ENCODE peak calls at places on chromosomes 2 and 18, in six cellular contexts. T is upper lobe of left lung, R is GM23338, I is endothelial cell of umbilical vein, Q is HL-60, S is K562. B is an unnamed sample.

GRCh38 chr18:4384932-4385331 is 70.2 kb downstream of the DLGAP1 start:
- DNase-seq in R (no peak), S (no peak), I (no peak), T (no peak), Q (no peak), B (no peak)

GRCh38 chr2:152762202-152762601 is 43.8 kb downstream of the ARL6IP6 start:
- DNase-seq in S (no peak), T (no peak), R (no peak), Q (no peak), I (no peak), B (no peak)

GRCh38 chr2:32357545-32358482 is 991 bp downstream of the BIRC6 start:
- DNase-seq in T (peak), Q (peak), S (peak), I (peak), R (peak), B (peak)

GRCh38 chr2:113069676-113070605 is 2.2 kb downstream of the IL1F10 start:
- DNase-seq in T (no peak), S (no peak), I (no peak), Q (no peak), R (no peak), B (no peak)

GRCh38 chr18:79365701-79366100 is 30.0 kb upstream of the NFATC1 start:
- DNase-seq in T (no peak), R (no peak), Q (no peak), I (no peak), S (no peak), B (no peak)

GRCh38 chr2:15278296-15278695 is 282.8 kb downstream of the NBAS start:
- DNase-seq in S (no peak), Q (no peak), R (no peak), I (no peak), T (no peak), B (no peak)

GRCh38 chr2:598043-598802 is 79.0 kb downstream of the TMEM18 start:
- DNase-seq in S (no peak), Q (no peak), T (no peak), R (no peak), I (no peak), B (no peak)

GRCh38 chr2:130365075-130365474 is 9.2 kb downstream of the PTPN18 start:
- DNase-seq in R (no peak), Q (no peak), T (no peak), I (no peak), S (no peak), B (no peak)

GRCh38 chr2:202016579-202017227 is 17.0 kb upstream of the FZD7 start:
- DNase-seq in T (no peak), Q (no peak), S (no peak), R (no peak), I (no peak), B (no peak)

GRCh38 chr2:164737612-164738081 is 104.0 kb downstream of the COBLL1 start:
- DNase-seq in Q (peak), I (peak), S (peak), R (peak), T (no peak), B (peak)

GRCh38 chr2:238162516-238163441 is 4.0 kb downstream of the ERFE start:
- DNase-seq in I (no peak), R (no peak), S (no peak), T (peak), Q (no peak), B (peak)

GRCh38 chr2:22787745-22788144 is 597.2 kb upstream of the KLHL29 start:
- DNase-seq in Q (no peak), S (no peak), I (no peak), R (no peak), T (no peak), B (no peak)

GRCh38 chr2:69977208-69977607 is 15.8 kb upstream of the ASPRV1 start:
- DNase-seq in S (peak), T (no peak), Q (peak), I (no peak), R (no peak), B (no peak)

GRCh38 chr2:42854207-42854818 is 61.9 kb upstream of the HAAO start:
- DNase-seq in R (no peak), I (no peak), S (no peak), T (peak), Q (no peak), B (no peak)

GRCh38 chr2:88692187-88692586 is 714 bp downstream of the RPIA start:
- DNase-seq in Q (peak), T (peak), S (peak), R (peak), I (no peak), B (peak)

GRCh38 chr18:73975266-73975665 is 172.4 kb downstream of the FBXO15 start:
- DNase-seq in T (no peak), S (no peak), Q (peak), I (no peak), R (no peak), B (no peak)

GRCh38 chr2:172208881-172209325 is 106.2 kb upstream of the DLX2 start:
- DNase-seq in S (no peak), Q (peak), T (no peak), R (no peak), I (peak), B (no peak)

GRCh38 chr2:15839461-15840124 is 100.8 kb upstream of the MYCN start:
- DNase-seq in Q (no peak), S (no peak), T (no peak), R (no peak), I (no peak), B (peak)

GRCh38 chr2:237365671-237366070 is 48.3 kb downstream of the COL6A3 start:
- DNase-seq in R (no peak), S (no peak), Q (no peak), T (peak), I (no peak), B (no peak)

GRCh38 chr2:152335016-152335850 is at the start of gene FMNL2:
- DNase-seq in R (peak), T (peak), I (peak), S (peak), Q (peak), B (peak)

GRCh38 chr18:24126155-24126947 is 12.5 kb upstream of the CABYR start:
- DNase-seq in I (no peak), R (no peak), T (no peak), Q (no peak), S (no peak), B (no peak)

GRCh38 chr2:240584486-240585031 is 2.0 kb upstream of the CAPN10 start:
- DNase-seq in T (no peak), Q (peak), S (peak), I (no peak), R (peak), B (no peak)

GRCh38 chr2:134518101-134518500 is 200.7 kb downstream of the TMEM163 start:
- DNase-seq in I (no peak), S (no peak), R (no peak), T (no peak), Q (no peak), B (no peak)

GRCh38 chr2:55180374-55180773 is 51.7 kb downstream of the CLHC1 start:
- DNase-seq in T (no peak), R (no peak), Q (no peak), S (no peak), I (no peak), B (no peak)

GRCh38 chr2:55159037-55159651 is 72.9 kb downstream of the CLHC1 start:
- DNase-seq in I (peak), S (peak), T (no peak), R (no peak), Q (peak), B (no peak)

GRCh38 chr2:170742000-170742399 is 26.9 kb downstream of the SP5 start:
- DNase-seq in I (no peak), T (no peak), R (no peak), Q (no peak), S (peak), B (no peak)

GRCh38 chr2:85611217-85611704 is 605 bp downstream of the C2orf68 start:
- DNase-seq in I (peak), T (no peak), R (no peak), Q (peak), S (no peak), B (no peak)

GRCh38 chr2:229901819-229902218 is 20.0 kb downstream of the TRIP12 start:
- DNase-seq in Q (no peak), I (peak), R (peak), S (peak), T (no peak), B (no peak)

GRCh38 chr2:126494593-126494992 is 161.4 kb upstream of the GYPC start:
- DNase-seq in I (no peak), S (no peak), R (no peak), Q (no peak), T (no peak), B (no peak)
- H3K27ac ChIP-seq in I (no peak), S (no peak), R (no peak), Q (no peak), T (no peak), B (no peak)

DNA sequence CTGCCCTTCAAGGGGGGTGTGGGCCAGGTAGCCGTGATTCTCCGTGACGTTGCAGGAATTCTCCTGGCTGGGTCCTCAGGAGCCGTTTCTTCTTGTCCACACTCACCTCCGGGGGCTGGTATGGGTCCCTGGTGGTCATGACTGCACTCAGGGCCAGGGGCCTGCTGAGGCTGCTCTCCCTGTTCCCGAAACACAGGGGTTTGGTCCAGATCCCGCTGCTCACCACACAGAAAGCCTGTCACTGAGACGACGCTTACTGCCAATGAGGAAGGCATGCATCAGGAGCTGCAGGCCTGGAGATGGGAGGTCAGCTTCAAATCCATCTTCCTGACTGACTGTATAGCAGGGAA is 160.7 kb downstream of the RTP5 start:
- DNase-seq in S (no peak), T (no peak), R (no peak), Q (no peak), I (no peak), B (no peak)
- TF ChIP-seq CTCF in S (no peak), T (no peak), R (no peak), Q (no peak), I (no peak), B (no peak)

DNA sequence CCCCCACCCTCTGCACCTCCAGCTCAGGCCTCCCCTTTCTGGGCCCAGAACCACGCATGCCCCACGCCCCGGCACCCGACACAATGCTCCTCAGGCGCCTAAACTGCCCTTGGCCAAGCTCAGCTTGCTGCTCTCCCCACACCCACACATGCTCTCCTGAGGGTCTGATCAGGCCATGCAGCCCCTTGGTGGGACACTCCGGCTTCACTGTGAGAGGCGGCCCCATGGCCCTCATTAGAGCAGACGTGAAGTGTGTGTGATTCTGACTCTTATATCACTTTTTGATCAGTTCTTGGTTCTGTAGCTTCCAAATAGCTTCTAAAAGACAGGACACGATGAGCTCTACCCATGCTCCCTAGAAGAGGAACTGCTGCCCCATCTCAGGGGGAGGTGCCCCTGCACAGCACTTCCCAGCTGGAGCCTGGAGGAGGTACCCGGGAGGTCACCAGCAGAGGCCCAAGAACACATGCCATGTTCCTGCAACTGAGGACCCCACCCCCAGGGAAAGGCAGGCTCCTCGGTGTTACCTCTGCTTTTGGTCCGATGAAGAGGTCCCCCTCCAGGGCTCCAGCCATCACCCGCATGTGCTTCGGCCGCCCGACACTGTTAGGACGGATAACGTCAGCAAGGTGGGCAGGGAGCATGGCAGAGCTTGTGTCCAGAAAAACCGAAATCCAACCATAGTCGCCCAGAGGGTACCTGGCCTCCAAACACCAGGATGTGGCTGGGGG is 3.6 kb downstream of the ACTR1B start:
- DNase-seq in S (no peak), R (no peak), I (no peak), T (peak), Q (peak), B (no peak)
- TF ChIP-seq POLR2AphosphoS5 in S (no peak), R (no peak), I (peak), T (no peak), Q (no peak), B (no peak)

DNA sequence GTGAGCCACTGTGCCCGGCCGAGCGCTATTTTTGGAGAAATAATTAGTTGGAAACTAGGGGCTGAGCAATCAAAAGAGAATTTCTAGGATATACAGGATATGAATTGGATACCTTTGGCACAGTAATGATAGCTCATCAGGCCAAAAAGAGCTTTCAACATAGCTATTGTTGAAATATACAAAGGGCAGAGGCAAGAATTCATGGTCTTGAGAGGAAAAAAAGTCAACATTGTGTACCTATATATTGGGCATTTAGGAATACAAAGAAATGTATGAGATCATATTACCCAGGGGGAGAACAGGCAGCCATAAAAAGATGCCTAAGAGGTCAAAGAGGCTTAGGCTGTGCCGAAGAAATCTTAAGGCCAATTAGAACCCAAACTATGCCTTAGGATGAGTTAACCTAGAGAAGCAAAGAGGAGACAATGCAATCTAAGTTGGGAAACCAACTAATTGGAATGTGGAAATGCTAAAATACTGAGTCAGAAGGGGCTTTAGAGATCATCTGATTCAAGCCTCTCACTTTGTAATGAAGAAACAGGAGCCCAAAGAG is 99.0 kb downstream of the RBBP8 start:
- DNase-seq in S (no peak), Q (no peak), T (no peak), R (peak), I (peak), B (no peak)
- H3K27ac ChIP-seq in S (no peak), Q (no peak), T (no peak), R (no peak), I (peak), B (no peak)

GRCh38 chr2:124810132-124810531 is 785.0 kb downstream of the CNTNAP5 start:
- DNase-seq in I (no peak), T (no peak), R (peak), S (peak), Q (no peak), B (no peak)
- TF ChIP-seq CTCF in I (no peak), T (no peak), R (peak), S (no peak), Q (no peak), B (no peak)

GRCh38 chr2:205069928-205070327 is 524.7 kb downstream of the PARD3B start:
- DNase-seq in Q (no peak), S (no peak), T (no peak), R (no peak), I (no peak), B (no peak)
- TF ChIP-seq POLR2AphosphoS5 in Q (no peak), S (no peak), T (no peak), R (no peak), I (no peak), B (no peak)

B was measured in suprapubic skin.